ENCODE peak calls at places on chromosomes 12 and 14, in four cellular contexts. One of them, this sample, is unnamed. For H3K4me1 and H3K9me3, the result is how much of the 10 kb centered on the place peaks cover.

GRCh38 chr12:46067062-46067461 is 76.7 kb upstream of the SCAF11 start:
- DNase-seq in CD8-positive, alpha-beta memory T cell: no peak
- DNase-seq in testis: no peak
- DNase-seq in mammary epithelial cell: no peak
- DNase-seq in this sample: no peak

GRCh38 chr14:80269338-80269935 is 58.1 kb upstream of the DIO2 start:
- DNase-seq in testis: no peak
- DNase-seq in CD8-positive, alpha-beta memory T cell: no peak
- DNase-seq in mammary epithelial cell: peak
- DNase-seq in this sample: no peak

GRCh38 chr12:109767456-109767855 is 53.8 kb downstream of the FAM222A start:
- DNase-seq in mammary epithelial cell: peak
- DNase-seq in CD8-positive, alpha-beta memory T cell: no peak
- DNase-seq in testis: no peak
- DNase-seq in this sample: no peak

GRCh38 chr12:14264316-14264715 is 101.2 kb upstream of the ATF7IP start:
- DNase-seq in CD8-positive, alpha-beta memory T cell: no peak
- DNase-seq in testis: no peak
- DNase-seq in mammary epithelial cell: peak
- DNase-seq in this sample: no peak

GRCh38 chr12:65464930-65465329 is 186.4 kb downstream of the MSRB3 start:
- DNase-seq in CD8-positive, alpha-beta memory T cell: no peak
- DNase-seq in mammary epithelial cell: peak
- DNase-seq in testis: no peak
- DNase-seq in this sample: no peak

GRCh38 chr12:68034567-68034966 is 45.3 kb downstream of the IFNG-AS1 start:
- DNase-seq in mammary epithelial cell: no peak
- DNase-seq in CD8-positive, alpha-beta memory T cell: no peak
- DNase-seq in testis: no peak
- DNase-seq in this sample: no peak

GRCh38 chr12:122909442-122910288 is 13.7 kb upstream of the VPS37B start:
- DNase-seq in CD8-positive, alpha-beta memory T cell: no peak
- DNase-seq in testis: peak
- DNase-seq in mammary epithelial cell: no peak
- DNase-seq in this sample: peak

GRCh38 chr14:20682435-20683124 is 1.8 kb upstream of the RNASE4 start:
- DNase-seq in testis: peak
- DNase-seq in CD8-positive, alpha-beta memory T cell: peak
- DNase-seq in mammary epithelial cell: peak
- DNase-seq in this sample: peak

GRCh38 chr12:122265433-122265832 is 861 bp downstream of the VPS33A start:
- DNase-seq in CD8-positive, alpha-beta memory T cell: no peak
- DNase-seq in testis: no peak
- DNase-seq in mammary epithelial cell: no peak
- DNase-seq in this sample: no peak

GRCh38 chr14:44700184-44700583 is 193.1 kb upstream of the FSCB start:
- DNase-seq in testis: no peak
- DNase-seq in CD8-positive, alpha-beta memory T cell: no peak
- DNase-seq in mammary epithelial cell: no peak
- DNase-seq in this sample: no peak

GRCh38 chr14:35121026-35121886 is 534 bp downstream of the PPP2R3C start:
- DNase-seq in mammary epithelial cell: no peak
- DNase-seq in testis: peak
- DNase-seq in CD8-positive, alpha-beta memory T cell: no peak
- DNase-seq in this sample: no peak

GRCh38 chr12:108495054-108495453 is 20.0 kb upstream of the FICD start:
- DNase-seq in mammary epithelial cell: peak
- DNase-seq in CD8-positive, alpha-beta memory T cell: no peak
- DNase-seq in testis: peak
- DNase-seq in this sample: no peak

GRCh38 chr14:75554482-75554881 is 23.9 kb upstream of the FLVCR2 start:
- DNase-seq in testis: no peak
- DNase-seq in mammary epithelial cell: peak
- DNase-seq in CD8-positive, alpha-beta memory T cell: no peak
- DNase-seq in this sample: no peak

GRCh38 chr12:113244015-113244983 is 23.0 kb downstream of the TPCN1 start:
- DNase-seq in testis: peak
- DNase-seq in mammary epithelial cell: peak
- DNase-seq in CD8-positive, alpha-beta memory T cell: no peak
- DNase-seq in this sample: peak
- H3K4me1 ChIP-seq in testis: under half
- H3K4me1 ChIP-seq in mammary epithelial cell: half or more
- H3K4me1 ChIP-seq in CD8-positive, alpha-beta memory T cell: under half
- H3K4me1 ChIP-seq in this sample: under half

GRCh38 chr12:38907171-38907923 is 2.0 kb upstream of the CPNE8 start:
- DNase-seq in CD8-positive, alpha-beta memory T cell: no peak
- DNase-seq in mammary epithelial cell: peak
- DNase-seq in testis: no peak
- DNase-seq in this sample: no peak
- H3K4me3 ChIP-seq in CD8-positive, alpha-beta memory T cell: peak
- H3K4me3 ChIP-seq in mammary epithelial cell: peak
- H3K4me3 ChIP-seq in testis: peak
- H3K4me3 ChIP-seq in this sample: peak

DNA sequence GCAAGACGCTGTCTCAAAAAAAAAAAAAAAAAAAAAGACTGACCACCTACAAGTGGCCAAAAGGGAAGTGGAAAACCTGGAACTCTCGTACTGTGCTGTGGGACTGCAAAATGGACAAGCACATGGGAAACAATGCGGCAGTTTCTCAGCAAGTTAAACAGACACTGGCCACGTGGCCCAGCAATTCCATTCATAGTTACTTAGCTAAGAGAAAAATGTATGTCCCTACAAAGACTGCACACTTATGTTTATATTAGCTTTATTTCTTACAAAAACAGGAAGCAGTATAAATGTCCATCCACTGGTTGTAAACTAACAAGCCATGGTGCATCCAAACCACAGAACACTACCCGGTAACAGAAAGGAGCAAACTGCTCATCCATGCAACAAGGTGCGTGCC is 5.6 kb downstream of the CHFR start:
- DNase-seq in CD8-positive, alpha-beta memory T cell: no peak
- DNase-seq in mammary epithelial cell: no peak
- DNase-seq in testis: no peak
- DNase-seq in this sample: no peak
- H3K9me3 ChIP-seq in CD8-positive, alpha-beta memory T cell: under half
- H3K9me3 ChIP-seq in mammary epithelial cell: under half
- H3K9me3 ChIP-seq in testis: under half
- H3K9me3 ChIP-seq in this sample: under half

GRCh38 chr12:55743967-55744931 is 1.3 kb downstream of the GDF11 start:
- DNase-seq in mammary epithelial cell: no peak
- DNase-seq in testis: no peak
- DNase-seq in CD8-positive, alpha-beta memory T cell: no peak
- DNase-seq in this sample: peak

GRCh38 chr12:55739025-55739378 is 3.9 kb upstream of the GDF11 start:
- DNase-seq in testis: no peak
- DNase-seq in CD8-positive, alpha-beta memory T cell: no peak
- DNase-seq in mammary epithelial cell: no peak
- DNase-seq in this sample: no peak

GRCh38 chr12:55743131-55743921 is 404 bp downstream of the GDF11 start:
- DNase-seq in mammary epithelial cell: peak
- DNase-seq in testis: peak
- DNase-seq in CD8-positive, alpha-beta memory T cell: peak
- DNase-seq in this sample: peak

GRCh38 chr12:55742719-55743130 is at the start of gene GDF11:
- DNase-seq in testis: peak
- DNase-seq in mammary epithelial cell: peak
- DNase-seq in CD8-positive, alpha-beta memory T cell: peak
- DNase-seq in this sample: peak

DNA sequence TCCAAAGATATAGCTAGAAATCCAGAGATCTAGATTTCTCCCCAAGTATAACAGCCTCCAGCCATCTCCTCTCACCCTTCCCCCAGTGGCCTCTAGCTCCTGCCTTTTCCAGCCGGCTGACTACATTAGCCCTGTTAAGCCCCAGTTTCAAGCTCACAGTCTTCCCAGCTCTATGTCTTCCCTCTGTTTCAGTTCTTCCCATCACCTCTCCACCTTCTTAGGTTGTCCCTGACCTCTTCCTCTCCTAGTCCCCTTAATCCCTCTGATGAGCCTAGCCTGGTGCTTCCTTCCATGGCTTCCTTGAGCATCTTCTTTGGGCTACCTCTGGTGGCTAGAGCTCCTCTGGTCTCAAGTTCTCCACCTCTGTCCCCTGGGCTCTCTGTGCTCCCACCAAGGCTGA is 944 bp upstream of the GDF11 start:
- DNase-seq in mammary epithelial cell: no peak
- DNase-seq in testis: no peak
- DNase-seq in CD8-positive, alpha-beta memory T cell: no peak
- DNase-seq in this sample: no peak
- H3K4me1 ChIP-seq in mammary epithelial cell: under half
- H3K4me1 ChIP-seq in testis: under half
- H3K4me1 ChIP-seq in CD8-positive, alpha-beta memory T cell: under half
- H3K4me1 ChIP-seq in this sample: under half